ENCODE peak calls at places on chromosomes 11 and 22, in five cellular contexts. One of them, this sample, is unnamed.
A peak's percentile ranks its signal among the peaks of the same experiment; 100 is the strongest.

GRCh38 chr11:12853652-12854296 is 155.3 kb upstream of the RASSF10 start:
- DNase-seq in prostate gland: peak; percentile 51
- DNase-seq in neural progenitor cell: no peak
- DNase-seq in nephron progenitor cell: no peak
- DNase-seq in fibroblast of mammary gland: peak; percentile 65
- DNase-seq in this sample: no peak

GRCh38 chr11:86742436-86742805 is 57.9 kb upstream of the PRSS23 start:
- DNase-seq in nephron progenitor cell: no peak
- DNase-seq in fibroblast of mammary gland: no peak
- DNase-seq in neural progenitor cell: no peak
- DNase-seq in prostate gland: no peak
- DNase-seq in this sample: no peak

GRCh38 chr22:31891366-31892079 is 52.8 kb upstream of the YWHAH start:
- DNase-seq in fibroblast of mammary gland: peak; percentile 31
- DNase-seq in neural progenitor cell: peak; percentile 18
- DNase-seq in nephron progenitor cell: no peak
- DNase-seq in prostate gland: no peak
- DNase-seq in this sample: no peak

GRCh38 chr11:4881860-4882500 is at the start of gene OR51T1:
- DNase-seq in prostate gland: no peak
- DNase-seq in fibroblast of mammary gland: peak; percentile 31
- DNase-seq in neural progenitor cell: no peak
- DNase-seq in nephron progenitor cell: peak; percentile 33
- DNase-seq in this sample: no peak

GRCh38 chr11:119489087-119489486 is 66.1 kb upstream of the THY1 start:
- DNase-seq in fibroblast of mammary gland: no peak
- DNase-seq in prostate gland: no peak
- DNase-seq in neural progenitor cell: no peak
- DNase-seq in nephron progenitor cell: no peak
- DNase-seq in this sample: no peak

GRCh38 chr22:35227248-35227647 is 30.0 kb upstream of the HMGXB4 start:
- DNase-seq in nephron progenitor cell: no peak
- DNase-seq in fibroblast of mammary gland: no peak
- DNase-seq in prostate gland: no peak
- DNase-seq in neural progenitor cell: no peak
- DNase-seq in this sample: no peak

GRCh38 chr22:38205261-38206128 is 3.7 kb downstream of the MAFF start:
- DNase-seq in prostate gland: no peak
- DNase-seq in neural progenitor cell: no peak
- DNase-seq in nephron progenitor cell: no peak
- DNase-seq in fibroblast of mammary gland: peak; percentile 86
- DNase-seq in this sample: no peak

GRCh38 chr11:113345978-113346377 is 31.6 kb downstream of the TTC12 start:
- DNase-seq in neural progenitor cell: no peak
- DNase-seq in fibroblast of mammary gland: no peak
- DNase-seq in nephron progenitor cell: no peak
- DNase-seq in prostate gland: peak; percentile 67
- DNase-seq in this sample: no peak

GRCh38 chr11:111944139-111944538 is 7.0 kb downstream of the DIXDC1 start:
- DNase-seq in nephron progenitor cell: no peak
- DNase-seq in prostate gland: peak; percentile 68
- DNase-seq in fibroblast of mammary gland: peak; percentile 85
- DNase-seq in neural progenitor cell: no peak
- DNase-seq in this sample: no peak

GRCh38 chr11:130801287-130802146 is 114.8 kb downstream of the SNX19 start:
- DNase-seq in nephron progenitor cell: peak; percentile 30
- DNase-seq in prostate gland: no peak
- DNase-seq in neural progenitor cell: no peak
- DNase-seq in fibroblast of mammary gland: peak; percentile 69
- DNase-seq in this sample: no peak

GRCh38 chr11:32829680-32830412 is at the start of gene PRRG4:
- DNase-seq in neural progenitor cell: peak; percentile 82
- DNase-seq in prostate gland: peak; percentile 74
- DNase-seq in nephron progenitor cell: peak; percentile 68
- DNase-seq in fibroblast of mammary gland: peak; percentile 24
- DNase-seq in this sample: peak; percentile 36

GRCh38 chr11:131884461-131885073 is 514.2 kb downstream of the NTM start:
- DNase-seq in nephron progenitor cell: no peak
- DNase-seq in neural progenitor cell: no peak
- DNase-seq in prostate gland: no peak
- DNase-seq in fibroblast of mammary gland: no peak
- DNase-seq in this sample: no peak

GRCh38 chr11:63907063-63907462 is 9.9 kb downstream of the RCOR2 start:
- DNase-seq in nephron progenitor cell: peak; percentile 32
- DNase-seq in neural progenitor cell: no peak
- DNase-seq in prostate gland: no peak
- DNase-seq in fibroblast of mammary gland: no peak
- DNase-seq in this sample: no peak

GRCh38 chr11:27471588-27472397 is 797 bp downstream of the LGR4 start:
- DNase-seq in prostate gland: peak; percentile 35
- DNase-seq in nephron progenitor cell: peak; percentile 68
- DNase-seq in fibroblast of mammary gland: no peak
- DNase-seq in neural progenitor cell: peak; percentile 73
- DNase-seq in this sample: peak; percentile 33

GRCh38 chr11:78150754-78151153 is 11.3 kb upstream of the ALG8 start:
- DNase-seq in fibroblast of mammary gland: no peak
- DNase-seq in neural progenitor cell: no peak
- DNase-seq in nephron progenitor cell: no peak
- DNase-seq in prostate gland: no peak
- DNase-seq in this sample: no peak

GRCh38 chr11:65897020-65897471 is 3.1 kb downstream of the FOSL1 start:
- DNase-seq in fibroblast of mammary gland: no peak
- DNase-seq in prostate gland: no peak
- DNase-seq in nephron progenitor cell: no peak
- DNase-seq in neural progenitor cell: no peak
- DNase-seq in this sample: no peak

GRCh38 chr11:84686726-84687125 is 940.4 kb downstream of the DLG2 start:
- DNase-seq in prostate gland: no peak
- DNase-seq in neural progenitor cell: no peak
- DNase-seq in nephron progenitor cell: no peak
- DNase-seq in fibroblast of mammary gland: no peak
- DNase-seq in this sample: no peak

GRCh38 chr11:3177931-3178330 is 12.8 kb upstream of the OSBPL5 start:
- DNase-seq in neural progenitor cell: no peak
- DNase-seq in fibroblast of mammary gland: peak; percentile 42
- DNase-seq in nephron progenitor cell: no peak
- DNase-seq in prostate gland: no peak
- DNase-seq in this sample: no peak

GRCh38 chr11:75303544-75304224 is 47.8 kb downstream of the ARRB1 start:
- DNase-seq in nephron progenitor cell: no peak
- DNase-seq in prostate gland: no peak
- DNase-seq in neural progenitor cell: no peak
- DNase-seq in fibroblast of mammary gland: no peak
- DNase-seq in this sample: no peak

GRCh38 chr11:75558939-75559843 is 2.9 kb upstream of the SERPINH1 start:
- DNase-seq in prostate gland: no peak
- DNase-seq in neural progenitor cell: no peak
- DNase-seq in fibroblast of mammary gland: peak; percentile 72
- DNase-seq in nephron progenitor cell: no peak
- DNase-seq in this sample: no peak

GRCh38 chr11:111963786-111964385 is 26.7 kb downstream of the DIXDC1 start:
- DNase-seq in fibroblast of mammary gland: peak; percentile 33
- DNase-seq in neural progenitor cell: no peak
- DNase-seq in prostate gland: no peak
- DNase-seq in nephron progenitor cell: no peak
- DNase-seq in this sample: no peak

GRCh38 chr11:73439002-73439843 is 63.0 kb downstream of the RELT start:
- DNase-seq in fibroblast of mammary gland: no peak
- DNase-seq in neural progenitor cell: no peak
- DNase-seq in nephron progenitor cell: no peak
- DNase-seq in prostate gland: no peak
- DNase-seq in this sample: no peak

GRCh38 chr11:23423119-23423518 is 562.8 kb upstream of the CCDC179 start:
- DNase-seq in neural progenitor cell: no peak
- DNase-seq in fibroblast of mammary gland: no peak
- DNase-seq in nephron progenitor cell: no peak
- DNase-seq in prostate gland: no peak
- DNase-seq in this sample: no peak

GRCh38 chr11:22082788-22083187 is 110.1 kb upstream of the ANO5 start:
- DNase-seq in fibroblast of mammary gland: no peak
- DNase-seq in nephron progenitor cell: no peak
- DNase-seq in neural progenitor cell: no peak
- DNase-seq in prostate gland: no peak
- DNase-seq in this sample: no peak

GRCh38 chr11:120857508-120857907 is 166.4 kb upstream of the TBCEL start:
- DNase-seq in neural progenitor cell: no peak
- DNase-seq in nephron progenitor cell: no peak
- DNase-seq in prostate gland: no peak
- DNase-seq in fibroblast of mammary gland: no peak
- DNase-seq in this sample: no peak

GRCh38 chr11:282171-282570 is 4.0 kb downstream of the NLRP6 start:
- DNase-seq in prostate gland: no peak
- DNase-seq in fibroblast of mammary gland: no peak
- DNase-seq in nephron progenitor cell: no peak
- DNase-seq in neural progenitor cell: no peak
- DNase-seq in this sample: no peak

GRCh38 chr11:77346906-77347603 is 45.6 kb upstream of the GDPD4 start:
- DNase-seq in nephron progenitor cell: no peak
- DNase-seq in neural progenitor cell: no peak
- DNase-seq in fibroblast of mammary gland: peak; percentile 46
- DNase-seq in prostate gland: no peak
- DNase-seq in this sample: no peak

DNA sequence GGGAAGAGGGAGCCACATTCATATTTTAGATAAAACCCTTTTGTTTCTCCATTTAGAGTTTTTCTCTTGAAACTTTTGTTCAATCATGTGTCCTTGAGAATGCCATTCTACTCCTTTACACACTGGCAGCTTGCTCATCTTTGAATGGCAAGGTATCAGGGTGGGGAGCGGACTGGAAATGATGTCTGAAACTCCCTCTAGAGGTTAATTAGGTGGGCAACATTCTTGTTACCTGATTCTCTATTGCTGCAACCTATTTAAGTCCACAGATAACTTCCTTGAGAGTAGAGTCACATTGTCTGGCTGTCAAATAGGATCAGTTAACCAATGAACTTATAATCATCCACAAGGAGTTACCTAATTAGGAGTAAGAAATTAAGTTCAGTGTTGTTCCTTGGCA is 533.6 kb upstream of the API5 start:
- DNase-seq in neural progenitor cell: peak; percentile 30
- DNase-seq in fibroblast of mammary gland: no peak
- DNase-seq in prostate gland: no peak
- DNase-seq in nephron progenitor cell: no peak
- DNase-seq in this sample: no peak
- TF ChIP-seq CTCF in neural progenitor cell: peak; percentile 53
- TF ChIP-seq CTCF in fibroblast of mammary gland: no peak
- TF ChIP-seq CTCF in prostate gland: no peak
- TF ChIP-seq CTCF in nephron progenitor cell: peak; percentile 11
- TF ChIP-seq CTCF in this sample: no peak

DNA sequence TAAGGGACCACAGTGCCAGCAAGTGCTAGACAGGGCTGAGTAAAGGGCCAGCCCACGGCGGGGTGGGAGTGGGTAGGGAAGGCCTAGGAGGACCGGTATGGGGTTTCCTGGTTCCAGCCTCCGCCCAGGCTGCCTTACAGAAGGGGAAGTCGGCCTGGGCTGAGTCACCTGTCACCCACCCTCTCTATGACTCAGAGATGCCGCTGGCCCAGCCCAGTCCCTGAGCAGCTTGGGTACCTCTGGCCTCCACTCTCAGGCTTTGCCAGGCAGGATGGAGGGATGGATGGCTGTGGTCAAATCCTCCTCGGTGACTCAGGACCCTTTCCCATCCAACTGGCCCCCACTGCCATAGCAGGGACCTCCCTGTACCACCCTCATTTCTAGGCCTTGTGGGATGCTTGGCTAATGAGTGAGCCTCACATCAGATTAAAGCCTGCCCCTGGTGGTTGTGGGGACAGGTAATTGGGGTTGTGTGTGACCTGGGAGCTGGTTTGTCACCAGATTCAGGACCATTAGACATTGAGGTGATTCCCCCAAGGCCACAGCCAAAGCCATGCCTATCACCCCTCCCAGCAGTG is 13.9 kb downstream of the SLC35E4 start:
- DNase-seq in neural progenitor cell: no peak
- DNase-seq in nephron progenitor cell: no peak
- DNase-seq in prostate gland: no peak
- DNase-seq in fibroblast of mammary gland: peak; percentile 87
- DNase-seq in this sample: peak; percentile 45
- TF ChIP-seq CTCF in neural progenitor cell: no peak
- TF ChIP-seq CTCF in nephron progenitor cell: no peak
- TF ChIP-seq CTCF in prostate gland: no peak
- TF ChIP-seq CTCF in fibroblast of mammary gland: peak; percentile 16
- TF ChIP-seq CTCF in this sample: no peak

GRCh38 chr11:15011741-15012140 is 39.6 kb upstream of the CALCA start:
- DNase-seq in fibroblast of mammary gland: no peak
- DNase-seq in prostate gland: no peak
- DNase-seq in neural progenitor cell: no peak
- DNase-seq in nephron progenitor cell: no peak
- DNase-seq in this sample: no peak

GRCh38 chr11:15010860-15011259 is 38.7 kb upstream of the CALCA start:
- DNase-seq in nephron progenitor cell: no peak
- DNase-seq in fibroblast of mammary gland: no peak
- DNase-seq in neural progenitor cell: no peak
- DNase-seq in prostate gland: no peak
- DNase-seq in this sample: no peak

GRCh38 chr11:15006139-15006759 is 34.1 kb upstream of the CALCA start:
- DNase-seq in fibroblast of mammary gland: peak; percentile 65
- DNase-seq in neural progenitor cell: peak; percentile 26
- DNase-seq in nephron progenitor cell: no peak
- DNase-seq in prostate gland: no peak
- DNase-seq in this sample: no peak
- TF ChIP-seq CTCF in fibroblast of mammary gland: peak; percentile 61
- TF ChIP-seq CTCF in neural progenitor cell: peak; percentile 61
- TF ChIP-seq CTCF in nephron progenitor cell: peak; percentile 44
- TF ChIP-seq CTCF in prostate gland: no peak
- TF ChIP-seq CTCF in this sample: no peak

GRCh38 chr22:41779889-41780505 is 20.5 kb upstream of the CCDC134 start:
- DNase-seq in prostate gland: no peak
- DNase-seq in nephron progenitor cell: no peak
- DNase-seq in neural progenitor cell: no peak
- DNase-seq in fibroblast of mammary gland: no peak
- DNase-seq in this sample: no peak
- TF ChIP-seq CTCF in prostate gland: no peak
- TF ChIP-seq CTCF in nephron progenitor cell: no peak
- TF ChIP-seq CTCF in neural progenitor cell: no peak
- TF ChIP-seq CTCF in fibroblast of mammary gland: no peak
- TF ChIP-seq CTCF in this sample: no peak